ENCODE peak calls at places on chromosomes 4 and X, in eight cellular contexts. One of them, this sample, is unnamed.

GRCh38 chrX:134692990-134693389 is 34.7 kb upstream of the PLAC1 start:
- DNase-seq in left ventricle myocardium inferior: no peak
- DNase-seq in hepatocyte: no peak
- DNase-seq in tibial nerve: no peak
- DNase-seq in mammary epithelial cell: peak; percentile 61
- DNase-seq in lung: no peak
- DNase-seq in uterus: no peak
- DNase-seq in astrocyte: peak; percentile 79
- DNase-seq in this sample: no peak

GRCh38 chrX:19863237-19864223 is 23.9 kb downstream of the SH3KBP1 start:
- DNase-seq in left ventricle myocardium inferior: no peak
- DNase-seq in hepatocyte: no peak
- DNase-seq in tibial nerve: no peak
- DNase-seq in mammary epithelial cell: no peak
- DNase-seq in lung: no peak
- DNase-seq in uterus: no peak
- DNase-seq in astrocyte: peak; percentile 5
- DNase-seq in this sample: peak; percentile 56

GRCh38 chr4:55947912-55948725 is 626 bp upstream of the CEP135 start:
- DNase-seq in left ventricle myocardium inferior: no peak
- DNase-seq in hepatocyte: peak; percentile 61
- DNase-seq in tibial nerve: no peak
- DNase-seq in mammary epithelial cell: peak; percentile 93
- DNase-seq in lung: no peak
- DNase-seq in uterus: no peak
- DNase-seq in astrocyte: peak; percentile 94
- DNase-seq in this sample: no peak

GRCh38 chr4:86326399-86326798 is 33.5 kb downstream of the MAPK10 start:
- DNase-seq in left ventricle myocardium inferior: no peak
- DNase-seq in hepatocyte: no peak
- DNase-seq in tibial nerve: no peak
- DNase-seq in mammary epithelial cell: no peak
- DNase-seq in lung: no peak
- DNase-seq in uterus: no peak
- DNase-seq in astrocyte: no peak
- DNase-seq in this sample: no peak

GRCh38 chr4:40525811-40526598 is 103.7 kb downstream of the RBM47 start:
- DNase-seq in left ventricle myocardium inferior: no peak
- DNase-seq in hepatocyte: peak; percentile 64
- DNase-seq in tibial nerve: no peak
- DNase-seq in mammary epithelial cell: peak; percentile 54
- DNase-seq in lung: peak; percentile 38
- DNase-seq in uterus: peak; percentile 28
- DNase-seq in astrocyte: peak; percentile 91
- DNase-seq in this sample: peak; percentile 25

GRCh38 chrX:57289089-57289488 is 2.6 kb downstream of the FAAH2 start:
- DNase-seq in left ventricle myocardium inferior: no peak
- DNase-seq in hepatocyte: no peak
- DNase-seq in tibial nerve: no peak
- DNase-seq in mammary epithelial cell: peak; percentile 1
- DNase-seq in lung: no peak
- DNase-seq in uterus: no peak
- DNase-seq in astrocyte: no peak
- DNase-seq in this sample: no peak

GRCh38 chrX:140503714-140504351 is 1.0 kb downstream of the SOX3 start:
- DNase-seq in left ventricle myocardium inferior: no peak
- DNase-seq in hepatocyte: peak; percentile 53
- DNase-seq in tibial nerve: no peak
- DNase-seq in mammary epithelial cell: no peak
- DNase-seq in lung: no peak
- DNase-seq in uterus: no peak
- DNase-seq in astrocyte: peak; percentile 6
- DNase-seq in this sample: no peak

GRCh38 chrX:47483310-47484268 is 567 bp upstream of the ZNF41 start:
- DNase-seq in left ventricle myocardium inferior: peak; percentile 21
- DNase-seq in hepatocyte: peak; percentile 20
- DNase-seq in tibial nerve: no peak
- DNase-seq in mammary epithelial cell: peak; percentile 12
- DNase-seq in lung: no peak
- DNase-seq in uterus: peak; percentile 22
- DNase-seq in astrocyte: peak; percentile 33
- DNase-seq in this sample: peak; percentile 28

GRCh38 chr4:53376900-53377299 is 541 bp upstream of the FIP1L1 start:
- DNase-seq in left ventricle myocardium inferior: no peak
- DNase-seq in hepatocyte: no peak
- DNase-seq in tibial nerve: no peak
- DNase-seq in mammary epithelial cell: no peak
- DNase-seq in lung: no peak
- DNase-seq in uterus: no peak
- DNase-seq in astrocyte: no peak
- DNase-seq in this sample: no peak

GRCh38 chr4:83259586-83259985 is 25.0 kb downstream of the COQ2 start:
- DNase-seq in left ventricle myocardium inferior: no peak
- DNase-seq in hepatocyte: no peak
- DNase-seq in tibial nerve: no peak
- DNase-seq in mammary epithelial cell: no peak
- DNase-seq in lung: no peak
- DNase-seq in uterus: no peak
- DNase-seq in astrocyte: no peak
- DNase-seq in this sample: no peak

GRCh38 chrX:295136-295535 is 14.0 kb downstream of the PLCXD1 start:
- DNase-seq in left ventricle myocardium inferior: no peak
- DNase-seq in hepatocyte: no peak
- DNase-seq in tibial nerve: no peak
- DNase-seq in mammary epithelial cell: no peak
- DNase-seq in lung: no peak
- DNase-seq in uterus: no peak
- DNase-seq in astrocyte: no peak
- DNase-seq in this sample: no peak

GRCh38 chrX:29890004-29890403 is 325.4 kb upstream of the MAGEB2 start:
- DNase-seq in left ventricle myocardium inferior: no peak
- DNase-seq in hepatocyte: no peak
- DNase-seq in tibial nerve: no peak
- DNase-seq in mammary epithelial cell: no peak
- DNase-seq in lung: no peak
- DNase-seq in uterus: no peak
- DNase-seq in astrocyte: peak; percentile 39
- DNase-seq in this sample: no peak

GRCh38 chr4:104210420-104210819 is 284.3 kb downstream of the CXXC4 start:
- DNase-seq in left ventricle myocardium inferior: no peak
- DNase-seq in hepatocyte: no peak
- DNase-seq in tibial nerve: no peak
- DNase-seq in mammary epithelial cell: no peak
- DNase-seq in lung: no peak
- DNase-seq in uterus: no peak
- DNase-seq in astrocyte: no peak
- DNase-seq in this sample: no peak

GRCh38 chr4:171017596-171017995 is 795.6 kb upstream of the GALNTL6 start:
- DNase-seq in left ventricle myocardium inferior: no peak
- DNase-seq in hepatocyte: no peak
- DNase-seq in tibial nerve: no peak
- DNase-seq in mammary epithelial cell: peak; percentile 2
- DNase-seq in lung: no peak
- DNase-seq in uterus: no peak
- DNase-seq in astrocyte: no peak
- DNase-seq in this sample: no peak

GRCh38 chrX:19673334-19674040 is 158.2 kb upstream of the MAP3K15 start:
- DNase-seq in left ventricle myocardium inferior: peak; percentile 58
- DNase-seq in hepatocyte: peak; percentile 60
- DNase-seq in tibial nerve: peak; percentile 31
- DNase-seq in mammary epithelial cell: peak; percentile 80
- DNase-seq in lung: peak; percentile 57
- DNase-seq in uterus: peak; percentile 76
- DNase-seq in astrocyte: peak; percentile 93
- DNase-seq in this sample: peak; percentile 75

GRCh38 chrX:86039625-86040568 is 7.5 kb downstream of the CHM start:
- DNase-seq in left ventricle myocardium inferior: no peak
- DNase-seq in hepatocyte: peak; percentile 12
- DNase-seq in tibial nerve: no peak
- DNase-seq in mammary epithelial cell: no peak
- DNase-seq in lung: no peak
- DNase-seq in uterus: no peak
- DNase-seq in astrocyte: no peak
- DNase-seq in this sample: no peak

GRCh38 chr4:825969-826330 is at the start of gene CPLX1:
- DNase-seq in left ventricle myocardium inferior: no peak
- DNase-seq in hepatocyte: peak; percentile 84
- DNase-seq in tibial nerve: no peak
- DNase-seq in mammary epithelial cell: no peak
- DNase-seq in lung: no peak
- DNase-seq in uterus: no peak
- DNase-seq in astrocyte: no peak
- DNase-seq in this sample: no peak

GRCh38 chr4:118758293-118758692 is 73.1 kb downstream of the METTL14 start:
- DNase-seq in left ventricle myocardium inferior: no peak
- DNase-seq in hepatocyte: no peak
- DNase-seq in tibial nerve: no peak
- DNase-seq in mammary epithelial cell: no peak
- DNase-seq in lung: no peak
- DNase-seq in uterus: no peak
- DNase-seq in astrocyte: no peak
- DNase-seq in this sample: no peak

GRCh38 chr4:118969359-118969758 is 80.7 kb downstream of the SYNPO2 start:
- DNase-seq in left ventricle myocardium inferior: peak; percentile 51
- DNase-seq in hepatocyte: peak; percentile 63
- DNase-seq in tibial nerve: peak; percentile 35
- DNase-seq in mammary epithelial cell: peak; percentile 62
- DNase-seq in lung: no peak
- DNase-seq in uterus: peak; percentile 73
- DNase-seq in astrocyte: peak; percentile 62
- DNase-seq in this sample: peak; percentile 59

GRCh38 chr4:186902361-186902760 is 178.7 kb upstream of the FAT1 start:
- DNase-seq in left ventricle myocardium inferior: no peak
- DNase-seq in hepatocyte: peak; percentile 12
- DNase-seq in tibial nerve: no peak
- DNase-seq in mammary epithelial cell: no peak
- DNase-seq in lung: no peak
- DNase-seq in uterus: no peak
- DNase-seq in astrocyte: no peak
- DNase-seq in this sample: no peak

GRCh38 chrX:30935985-30936384 is 46.9 kb upstream of the TAB3 start:
- DNase-seq in left ventricle myocardium inferior: no peak
- DNase-seq in hepatocyte: peak; percentile 52
- DNase-seq in tibial nerve: no peak
- DNase-seq in mammary epithelial cell: peak; percentile 19
- DNase-seq in lung: no peak
- DNase-seq in uterus: no peak
- DNase-seq in astrocyte: no peak
- DNase-seq in this sample: no peak

GRCh38 chr4:2333356-2333841 is 71.5 kb upstream of the MXD4 start:
- DNase-seq in left ventricle myocardium inferior: no peak
- DNase-seq in hepatocyte: peak; percentile 59
- DNase-seq in tibial nerve: no peak
- DNase-seq in mammary epithelial cell: no peak
- DNase-seq in lung: peak; percentile 79
- DNase-seq in uterus: no peak
- DNase-seq in astrocyte: no peak
- DNase-seq in this sample: no peak

GRCh38 chr4:51835854-51836253 is 7.1 kb upstream of the DCUN1D4 start:
- DNase-seq in left ventricle myocardium inferior: no peak
- DNase-seq in hepatocyte: no peak
- DNase-seq in tibial nerve: no peak
- DNase-seq in mammary epithelial cell: no peak
- DNase-seq in lung: no peak
- DNase-seq in uterus: no peak
- DNase-seq in astrocyte: no peak
- DNase-seq in this sample: no peak
- H3K4me3 ChIP-seq in left ventricle myocardium inferior: no peak overlapping the region
- H3K4me3 ChIP-seq in hepatocyte: no peak overlapping the region
- H3K4me3 ChIP-seq in tibial nerve: no peak overlapping the region
- H3K4me3 ChIP-seq in mammary epithelial cell: no peak overlapping the region
- H3K4me3 ChIP-seq in lung: no peak overlapping the region
- H3K4me3 ChIP-seq in uterus: no peak overlapping the region
- H3K4me3 ChIP-seq in astrocyte: no peak overlapping the region
- H3K4me3 ChIP-seq in this sample: no peak overlapping the region

GRCh38 chr4:27986476-27986875 is 1125.8 kb downstream of the STIM2 start:
- DNase-seq in left ventricle myocardium inferior: no peak
- DNase-seq in hepatocyte: no peak
- DNase-seq in tibial nerve: no peak
- DNase-seq in mammary epithelial cell: no peak
- DNase-seq in lung: no peak
- DNase-seq in uterus: no peak
- DNase-seq in astrocyte: no peak
- DNase-seq in this sample: no peak

GRCh38 chr4:27985522-27985921 is 1124.9 kb downstream of the STIM2 start:
- DNase-seq in left ventricle myocardium inferior: no peak
- DNase-seq in hepatocyte: no peak
- DNase-seq in tibial nerve: no peak
- DNase-seq in mammary epithelial cell: no peak
- DNase-seq in lung: no peak
- DNase-seq in uterus: no peak
- DNase-seq in astrocyte: no peak
- DNase-seq in this sample: no peak
- TF ChIP-seq CTCF in left ventricle myocardium inferior: no peak
- TF ChIP-seq CTCF in hepatocyte: no peak
- TF ChIP-seq CTCF in tibial nerve: no peak
- TF ChIP-seq CTCF in mammary epithelial cell: no peak
- TF ChIP-seq CTCF in lung: no peak
- TF ChIP-seq CTCF in uterus: no peak
- TF ChIP-seq CTCF in astrocyte: no peak
- TF ChIP-seq CTCF in this sample: no peak

DNA sequence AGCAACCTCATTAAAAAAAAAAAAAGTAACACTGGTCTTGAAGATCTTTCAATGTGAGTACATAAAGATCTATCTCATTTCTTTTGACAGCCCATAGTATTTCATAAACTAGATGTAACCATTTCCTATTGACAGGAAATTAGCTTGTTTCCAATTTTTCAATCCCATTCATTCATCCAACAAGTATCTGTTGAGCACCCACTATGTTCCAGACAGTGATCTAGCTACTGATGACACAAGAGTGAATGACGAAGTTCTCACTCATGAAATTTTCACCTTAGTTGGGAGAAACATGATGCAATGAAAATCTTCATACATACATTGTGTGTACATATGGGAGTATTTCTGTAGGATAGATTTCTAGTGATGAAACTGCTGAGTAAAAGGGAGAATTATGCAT is 1.7 kb downstream of the CD38 start:
- DNase-seq in left ventricle myocardium inferior: no peak
- DNase-seq in hepatocyte: no peak
- DNase-seq in tibial nerve: no peak
- DNase-seq in mammary epithelial cell: peak; percentile 6
- DNase-seq in lung: no peak
- DNase-seq in uterus: no peak
- DNase-seq in astrocyte: no peak
- DNase-seq in this sample: no peak
- H3K4me1 ChIP-seq in left ventricle myocardium inferior: peaks cover 37% of the 10 kb centered on the region
- H3K4me1 ChIP-seq in hepatocyte: peaks cover 11% of the 10 kb centered on the region
- H3K4me1 ChIP-seq in tibial nerve: peaks cover 3% of the 10 kb centered on the region
- H3K4me1 ChIP-seq in mammary epithelial cell: peaks cover 15% of the 10 kb centered on the region
- H3K4me1 ChIP-seq in lung: no peaks in the 10 kb centered on the region
- H3K4me1 ChIP-seq in uterus: no peaks in the 10 kb centered on the region
- H3K4me1 ChIP-seq in astrocyte: peaks cover 9% of the 10 kb centered on the region
- H3K4me1 ChIP-seq in this sample: peaks cover 9% of the 10 kb centered on the region

DNA sequence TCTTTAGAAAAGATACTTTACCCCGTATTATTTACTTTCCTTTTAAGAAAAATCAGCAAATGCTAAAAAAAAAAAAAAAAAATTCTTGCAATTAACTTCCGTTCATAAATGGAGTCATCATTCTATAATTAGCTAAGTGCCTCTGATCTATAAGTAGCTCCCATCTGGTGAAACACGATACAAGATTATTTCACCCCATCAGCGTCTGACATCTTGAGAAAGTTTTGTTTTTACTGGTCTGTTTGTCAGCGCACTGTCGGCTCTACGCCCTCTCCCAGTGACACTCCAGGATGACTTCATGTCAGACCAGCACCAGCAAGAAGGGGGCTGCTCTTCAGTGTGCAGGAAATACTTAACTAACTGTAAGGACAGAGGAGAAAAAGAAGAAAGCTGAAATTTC is 108.3 kb downstream of the AFAP1 start:
- DNase-seq in left ventricle myocardium inferior: no peak
- DNase-seq in hepatocyte: no peak
- DNase-seq in tibial nerve: no peak
- DNase-seq in mammary epithelial cell: no peak
- DNase-seq in lung: no peak
- DNase-seq in uterus: no peak
- DNase-seq in astrocyte: peak; percentile 92
- DNase-seq in this sample: peak; percentile 43
- H3K4me3 ChIP-seq in left ventricle myocardium inferior: peak overlapping the region; percentile 28
- H3K4me3 ChIP-seq in hepatocyte: no peak overlapping the region
- H3K4me3 ChIP-seq in tibial nerve: no peak overlapping the region
- H3K4me3 ChIP-seq in mammary epithelial cell: no peak overlapping the region
- H3K4me3 ChIP-seq in lung: no peak overlapping the region
- H3K4me3 ChIP-seq in uterus: no peak overlapping the region
- H3K4me3 ChIP-seq in astrocyte: no peak overlapping the region
- H3K4me3 ChIP-seq in this sample: no peak overlapping the region

This sample was measured in heart left ventricle.